ENCODE peak calls at places on chromosomes 16 and 17, in four cellular contexts. One of them, this sample, is unnamed.

GRCh38 chr16:79299154-79299799 is 301.3 kb downstream of the MAF start:
- DNase-seq in K562: no peak
- DNase-seq in GM12878: no peak
- DNase-seq in HepG2: no peak
- DNase-seq in this sample: peak

GRCh38 chr17:48728232-48729231 is at the start of gene HOXB13:
- DNase-seq in K562: peak
- DNase-seq in GM12878: no peak
- DNase-seq in HepG2: no peak
- DNase-seq in this sample: no peak

GRCh38 chr17:35240861-35241260 is 2.0 kb upstream of the SLFN5 start:
- DNase-seq in K562: no peak
- DNase-seq in GM12878: no peak
- DNase-seq in HepG2: no peak
- DNase-seq in this sample: no peak

GRCh38 chr17:60472449-60472848 is 50.2 kb downstream of the CHCT1 start:
- DNase-seq in K562: no peak
- DNase-seq in GM12878: no peak
- DNase-seq in HepG2: no peak
- DNase-seq in this sample: no peak

GRCh38 chr17:15038656-15039055 is 226.5 kb downstream of the PMP22 start:
- DNase-seq in K562: no peak
- DNase-seq in GM12878: no peak
- DNase-seq in HepG2: no peak
- DNase-seq in this sample: no peak

GRCh38 chr17:19384723-19385391 is 2.1 kb downstream of the MFAP4 start:
- DNase-seq in K562: peak
- DNase-seq in GM12878: no peak
- DNase-seq in HepG2: no peak
- DNase-seq in this sample: no peak

GRCh38 chr17:39194985-39195524 is 2.4 kb downstream of the CACNB1 start:
- DNase-seq in K562: no peak
- DNase-seq in GM12878: no peak
- DNase-seq in HepG2: no peak
- DNase-seq in this sample: peak

GRCh38 chr16:82368041-82368440 is 198.0 kb upstream of the MPHOSPH6 start:
- DNase-seq in K562: peak
- DNase-seq in GM12878: no peak
- DNase-seq in HepG2: peak
- DNase-seq in this sample: peak

GRCh38 chr16:30977502-30977901 is 7.5 kb upstream of the HSD3B7 start:
- DNase-seq in K562: peak
- DNase-seq in GM12878: no peak
- DNase-seq in HepG2: no peak
- DNase-seq in this sample: peak

GRCh38 chr17:63694229-63694973 is 5.5 kb downstream of the LIMD2 start:
- DNase-seq in K562: no peak
- DNase-seq in GM12878: no peak
- DNase-seq in HepG2: no peak
- DNase-seq in this sample: no peak

GRCh38 chr16:89994389-89994720 is 24.9 kb downstream of the DBNDD1 start:
- DNase-seq in K562: no peak
- DNase-seq in GM12878: no peak
- DNase-seq in HepG2: no peak
- DNase-seq in this sample: no peak

GRCh38 chr16:63890072-63890471 is 1231.8 kb downstream of the CDH11 start:
- DNase-seq in K562: no peak
- DNase-seq in GM12878: no peak
- DNase-seq in HepG2: no peak
- DNase-seq in this sample: no peak

GRCh38 chr16:77273-77806 is 685 bp upstream of the MPG start:
- DNase-seq in K562: peak
- DNase-seq in GM12878: no peak
- DNase-seq in HepG2: peak
- DNase-seq in this sample: peak

GRCh38 chr17:49846938-49847712 is 744 bp downstream of the TAC4 start:
- DNase-seq in K562: no peak
- DNase-seq in GM12878: no peak
- DNase-seq in HepG2: no peak
- DNase-seq in this sample: no peak

GRCh38 chr17:27430882-27431491 is 25.3 kb upstream of the KSR1 start:
- DNase-seq in K562: peak
- DNase-seq in GM12878: no peak
- DNase-seq in HepG2: peak
- DNase-seq in this sample: peak

GRCh38 chr16:70604407-70605283 is 41.7 kb upstream of the IL34 start:
- DNase-seq in K562: no peak
- DNase-seq in GM12878: no peak
- DNase-seq in HepG2: no peak
- DNase-seq in this sample: no peak

GRCh38 chr17:42403150-42403549 is 14.9 kb upstream of the STAT3 start:
- DNase-seq in K562: peak
- DNase-seq in GM12878: no peak
- DNase-seq in HepG2: no peak
- DNase-seq in this sample: peak

GRCh38 chr16:7182510-7183109 is 150.0 kb upstream of the RBFOX1 start:
- DNase-seq in K562: no peak
- DNase-seq in GM12878: no peak
- DNase-seq in HepG2: no peak
- DNase-seq in this sample: no peak

GRCh38 chr16:46803373-46803772 is 27.6 kb downstream of the C16orf87 start:
- DNase-seq in K562: no peak
- DNase-seq in GM12878: no peak
- DNase-seq in HepG2: no peak
- DNase-seq in this sample: no peak

GRCh38 chr17:79748296-79749099 is 17.8 kb downstream of the ENPP7 start:
- DNase-seq in K562: no peak
- DNase-seq in GM12878: no peak
- DNase-seq in HepG2: no peak
- DNase-seq in this sample: no peak

GRCh38 chr17:79747508-79748295 is 17.0 kb downstream of the ENPP7 start:
- DNase-seq in K562: no peak
- DNase-seq in GM12878: no peak
- DNase-seq in HepG2: no peak
- DNase-seq in this sample: peak

GRCh38 chr17:79750650-79751545 is 20.2 kb downstream of the ENPP7 start:
- DNase-seq in K562: no peak
- DNase-seq in GM12878: no peak
- DNase-seq in HepG2: no peak
- DNase-seq in this sample: no peak

GRCh38 chr17:79749958-79750357 is 19.2 kb downstream of the ENPP7 start:
- DNase-seq in K562: peak
- DNase-seq in GM12878: no peak
- DNase-seq in HepG2: no peak
- DNase-seq in this sample: no peak

DNA sequence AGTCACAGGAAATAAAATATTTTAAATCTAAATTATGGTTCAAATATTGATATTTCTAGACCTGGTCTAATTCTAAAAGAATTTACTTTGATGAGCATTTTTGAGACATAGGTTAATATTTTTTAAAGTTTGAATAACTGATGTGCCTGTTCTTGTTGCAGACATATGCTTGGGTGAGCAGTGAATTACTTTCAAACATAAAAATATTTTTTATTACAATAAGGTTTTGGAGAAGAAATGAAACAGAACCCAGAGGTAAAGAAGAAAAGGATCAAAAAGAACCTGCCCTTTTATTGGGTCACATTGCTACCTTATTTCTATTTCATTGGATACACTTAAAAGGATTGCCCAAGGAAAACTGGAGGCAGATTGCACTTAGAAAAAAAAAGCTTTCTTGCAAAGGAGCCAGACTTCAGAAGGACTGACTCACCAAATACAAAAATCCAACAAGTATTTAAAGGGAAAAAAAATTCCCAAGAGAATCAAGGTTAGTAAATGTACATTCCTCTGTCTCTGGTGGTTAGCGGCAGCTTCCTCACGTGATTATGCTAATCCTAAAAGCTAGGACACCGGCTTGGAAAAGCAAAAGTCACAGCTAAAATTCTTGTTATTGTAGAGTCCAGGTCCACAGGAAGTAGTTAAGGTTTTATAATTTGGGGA is 18.5 kb downstream of the ENPP7 start:
- DNase-seq in K562: no peak
- DNase-seq in GM12878: no peak
- DNase-seq in HepG2: no peak
- DNase-seq in this sample: no peak
- TF ChIP-seq MAX in K562: no peak
- TF ChIP-seq MAX in GM12878: no peak
- TF ChIP-seq MAX in HepG2: no peak
- TF ChIP-seq MAX in this sample: no peak

GRCh38 chr17:30433514-30433913 is 43.7 kb upstream of the GOSR1 start:
- DNase-seq in K562: peak
- DNase-seq in GM12878: no peak
- DNase-seq in HepG2: no peak
- DNase-seq in this sample: no peak

GRCh38 chr17:30426292-30426691 is 47.6 kb downstream of the CPD start:
- DNase-seq in K562: no peak
- DNase-seq in GM12878: no peak
- DNase-seq in HepG2: no peak
- DNase-seq in this sample: no peak

GRCh38 chr17:30427611-30428010 is 48.9 kb downstream of the CPD start:
- DNase-seq in K562: no peak
- DNase-seq in GM12878: no peak
- DNase-seq in HepG2: no peak
- DNase-seq in this sample: no peak

DNA sequence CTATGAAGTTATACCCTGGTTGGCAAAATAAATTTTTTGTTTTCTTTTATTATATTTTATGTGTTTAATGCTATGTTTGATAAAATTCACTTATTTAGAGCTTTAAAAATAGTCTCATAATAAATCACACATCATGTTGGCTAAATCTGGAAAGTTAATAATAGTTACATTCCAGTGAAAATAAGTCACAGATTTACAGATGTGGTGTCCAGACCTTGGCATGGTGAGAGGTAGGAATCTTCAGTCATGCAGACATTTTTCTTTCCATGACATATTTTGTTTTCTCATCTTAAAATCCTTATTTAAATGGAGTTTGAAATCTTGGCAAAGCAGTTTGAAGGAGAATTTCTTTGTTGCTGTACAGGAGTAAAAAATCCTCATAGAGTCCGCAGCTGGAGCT is 48.1 kb upstream of the GOSR1 start:
- DNase-seq in K562: no peak
- DNase-seq in GM12878: no peak
- DNase-seq in HepG2: no peak
- DNase-seq in this sample: no peak
- TF ChIP-seq CBFB in K562: no peak
- TF ChIP-seq CBFB in GM12878: no peak
- TF ChIP-seq CBFB in HepG2: no peak
- TF ChIP-seq CBFB in this sample: no peak

DNA sequence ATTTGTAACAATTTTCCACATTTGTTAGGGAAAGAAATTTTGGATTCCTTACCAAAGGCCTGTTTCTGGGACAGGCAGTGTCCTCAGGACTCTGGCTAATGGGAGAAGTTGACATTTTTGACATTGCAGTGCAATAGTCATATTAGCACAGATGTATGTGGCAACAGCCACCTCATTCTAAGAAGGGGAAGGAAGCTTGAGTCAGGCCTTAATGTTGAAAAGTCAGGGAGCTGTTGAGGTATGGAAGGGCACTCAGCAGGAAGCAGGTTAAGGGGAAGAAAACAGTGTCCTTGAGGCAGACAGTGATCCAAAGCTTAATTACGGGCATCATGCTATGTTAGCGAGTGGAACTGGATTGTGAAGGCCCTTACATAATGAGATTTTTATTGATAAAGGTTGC is 20.9 kb downstream of the AKTIP start:
- DNase-seq in K562: no peak
- DNase-seq in GM12878: no peak
- DNase-seq in HepG2: no peak
- DNase-seq in this sample: no peak
- TF ChIP-seq TCF7 in K562: no peak
- TF ChIP-seq TCF7 in GM12878: no peak
- TF ChIP-seq TCF7 in HepG2: no peak
- TF ChIP-seq TCF7 in this sample: no peak

GRCh38 chr16:73063284-73063733 is 15.4 kb upstream of the ZFHX3 start:
- DNase-seq in K562: no peak
- DNase-seq in GM12878: no peak
- DNase-seq in HepG2: no peak
- DNase-seq in this sample: no peak

GRCh38 chr16:73064996-73065349 is 17.0 kb upstream of the ZFHX3 start:
- DNase-seq in K562: no peak
- DNase-seq in GM12878: no peak
- DNase-seq in HepG2: no peak
- DNase-seq in this sample: no peak

GRCh38 chr16:73063854-73064226 is 15.9 kb upstream of the ZFHX3 start:
- DNase-seq in K562: no peak
- DNase-seq in GM12878: no peak
- DNase-seq in HepG2: no peak
- DNase-seq in this sample: no peak

GRCh38 chr16:73065617-73066313 is 17.8 kb upstream of the ZFHX3 start:
- DNase-seq in K562: no peak
- DNase-seq in GM12878: no peak
- DNase-seq in HepG2: no peak
- DNase-seq in this sample: no peak

DNA sequence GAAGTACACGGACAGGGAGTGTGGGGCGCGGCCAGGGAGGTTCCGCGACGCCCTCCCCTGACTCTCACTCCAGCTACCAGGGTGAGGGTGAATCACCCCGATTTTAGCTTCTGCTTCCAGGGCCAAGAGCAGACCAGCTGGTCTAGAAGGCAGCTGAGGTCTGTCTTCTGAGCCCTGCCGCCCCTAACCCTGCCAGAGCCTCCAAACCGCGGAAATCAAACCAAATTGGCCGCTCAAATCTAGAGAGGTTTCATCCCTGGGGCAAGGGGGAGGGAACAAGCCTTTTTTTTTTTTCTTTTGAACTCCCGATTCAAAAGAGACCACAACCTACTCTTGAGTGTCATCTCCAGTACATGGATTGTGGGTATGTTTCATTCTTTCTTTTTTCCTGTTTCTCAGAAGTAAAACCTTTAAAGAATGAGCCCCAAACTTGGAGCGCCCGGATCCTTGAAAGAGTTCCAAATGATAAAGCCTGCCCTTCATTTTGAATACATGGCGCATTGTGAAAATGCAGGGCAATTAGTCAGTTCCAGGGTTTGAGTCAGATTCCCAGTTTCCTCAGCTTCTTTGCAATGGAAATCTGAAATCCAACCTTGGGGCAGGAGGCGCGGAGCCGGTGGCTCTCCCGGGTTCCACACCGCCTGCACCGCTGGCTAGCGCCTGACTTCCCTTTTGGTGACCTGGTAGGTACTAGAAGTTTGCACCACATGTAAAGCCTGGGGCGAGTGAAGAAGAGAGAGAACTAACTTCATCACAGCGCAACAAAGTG is 16.5 kb upstream of the ZFHX3 start:
- DNase-seq in K562: peak
- DNase-seq in GM12878: no peak
- DNase-seq in HepG2: no peak
- DNase-seq in this sample: peak
- TF ChIP-seq MAX in K562: no peak
- TF ChIP-seq MAX in GM12878: no peak
- TF ChIP-seq MAX in HepG2: no peak
- TF ChIP-seq MAX in this sample: no peak